ENCODE peak calls at places on chromosomes 3 and 15, in five cellular contexts. U is kidney tubule cell; K is neural progenitor cell; M is activated T-helper 9 cell treated with anti-CD3 and anti-CD28 coated beads, Interleukin-2, amount 50 U/mL, for 16 hours; Z is SW480. O is an unnamed sample.

GRCh38 chr3:112043621-112044201 is 9.2 kb downstream of the TMPRSS7 start:
- DNase-seq in U (peak; percentile 81), K (peak; percentile 72), M (peak; percentile 11), Z (peak; percentile 80), O (peak; percentile 9)

GRCh38 chr15:63969652-63970421 is 76.4 kb downstream of the DAPK2 start:
- DNase-seq in U (no peak), K (no peak), M (no peak), Z (no peak), O (no peak)

GRCh38 chr3:72887723-72888545 is at the start of gene GXYLT2:
- DNase-seq in U (peak; percentile 69), K (peak; percentile 93), M (no peak), Z (peak; percentile 79), O (peak; percentile 11)

GRCh38 chr15:100788080-100788730 is 91.4 kb upstream of the ALDH1A3 start:
- DNase-seq in U (no peak), K (no peak), M (no peak), Z (no peak), O (no peak)

GRCh38 chr3:129006864-129007263 is 5.8 kb downstream of the EFCC1 start:
- DNase-seq in U (no peak), K (no peak), M (no peak), Z (no peak), O (no peak)

GRCh38 chr3:146496246-146496645 is 26.9 kb upstream of the PLSCR2 start:
- DNase-seq in U (no peak), K (no peak), M (no peak), Z (no peak), O (no peak)

GRCh38 chr3:45987368-45988099 is 8.1 kb downstream of the FYCO1 start:
- DNase-seq in U (no peak), K (no peak), M (no peak), Z (no peak), O (no peak)

GRCh38 chr3:51271172-51271571 is 113.9 kb upstream of the MANF start:
- DNase-seq in U (no peak), K (no peak), M (no peak), Z (no peak), O (no peak)

GRCh38 chr3:104768886-104769285 is 597.8 kb upstream of the ALCAM start:
- DNase-seq in U (no peak), K (no peak), M (no peak), Z (no peak), O (no peak)

GRCh38 chr3:25493246-25493645 is 65.2 kb downstream of the RARB start:
- DNase-seq in U (peak; percentile 87), K (no peak), M (no peak), Z (no peak), O (no peak)

GRCh38 chr3:46670891-46671427 is 22.5 kb downstream of the ALS2CL start:
- DNase-seq in U (no peak), K (no peak), M (no peak), Z (no peak), O (no peak)

GRCh38 chr3:168162172-168162571 is 66.4 kb upstream of the GOLIM4 start:
- DNase-seq in U (no peak), K (no peak), M (no peak), Z (no peak), O (no peak)

GRCh38 chr3:179872842-179873241 is 163.9 kb downstream of the PEX5L start:
- DNase-seq in U (no peak), K (peak; percentile 35), M (no peak), Z (no peak), O (no peak)

GRCh38 chr3:169348981-169349942 is 314.2 kb downstream of the MECOM start:
- DNase-seq in U (peak; percentile 86), K (no peak), M (no peak), Z (peak; percentile 20), O (no peak)

GRCh38 chr15:72592103-72592502 is 62.4 kb upstream of the GOLGA6B start:
- DNase-seq in U (no peak), K (no peak), M (no peak), Z (no peak), O (no peak)

O was measured in CD8-positive, alpha-beta T cell.